ENCODE peak calls at places on chromosomes 16 and 17, in nine cellular contexts. One of them, this sample, is unnamed.

GRCh38 chr16:25005445-25006306 is 9.5 kb downstream of the ARHGAP17 start:
- DNase-seq in sigmoid colon: no peak
- DNase-seq in upper lobe of left lung: no peak
- DNase-seq in transverse colon: no peak
- DNase-seq in suprapubic skin: no peak
- DNase-seq in H1: no peak
- DNase-seq in stomach: no peak
- DNase-seq in SK-N-SH: no peak
- DNase-seq in K562: no peak
- DNase-seq in this sample: no peak

GRCh38 chr17:77688369-77688768 is 270.1 kb upstream of the TNRC6C start:
- DNase-seq in SK-N-SH: no peak
- DNase-seq in transverse colon: no peak
- DNase-seq in H1: no peak
- DNase-seq in K562: no peak
- DNase-seq in upper lobe of left lung: no peak
- DNase-seq in sigmoid colon: no peak
- DNase-seq in suprapubic skin: no peak
- DNase-seq in stomach: no peak
- DNase-seq in this sample: no peak

GRCh38 chr17:10309003-10309974 is 63.5 kb downstream of the MYH13 start:
- DNase-seq in sigmoid colon: no peak
- DNase-seq in suprapubic skin: no peak
- DNase-seq in stomach: no peak
- DNase-seq in SK-N-SH: no peak
- DNase-seq in H1: no peak
- DNase-seq in upper lobe of left lung: peak; percentile 68
- DNase-seq in transverse colon: no peak
- DNase-seq in K562: no peak
- DNase-seq in this sample: no peak

GRCh38 chr16:80407265-80407987 is 133.4 kb upstream of the DYNLRB2 start:
- DNase-seq in H1: no peak
- DNase-seq in transverse colon: no peak
- DNase-seq in SK-N-SH: no peak
- DNase-seq in upper lobe of left lung: no peak
- DNase-seq in sigmoid colon: no peak
- DNase-seq in K562: no peak
- DNase-seq in suprapubic skin: no peak
- DNase-seq in stomach: no peak
- DNase-seq in this sample: no peak

GRCh38 chr16:22641030-22641671 is 130.5 kb downstream of the NPIPB5 start:
- DNase-seq in SK-N-SH: no peak
- DNase-seq in H1: no peak
- DNase-seq in transverse colon: no peak
- DNase-seq in stomach: no peak
- DNase-seq in K562: no peak
- DNase-seq in sigmoid colon: no peak
- DNase-seq in suprapubic skin: no peak
- DNase-seq in upper lobe of left lung: no peak
- DNase-seq in this sample: no peak

GRCh38 chr16:80570106-80570478 is 29.3 kb downstream of the DYNLRB2 start:
- DNase-seq in upper lobe of left lung: no peak
- DNase-seq in K562: no peak
- DNase-seq in H1: no peak
- DNase-seq in stomach: no peak
- DNase-seq in sigmoid colon: no peak
- DNase-seq in SK-N-SH: no peak
- DNase-seq in transverse colon: no peak
- DNase-seq in suprapubic skin: no peak
- DNase-seq in this sample: no peak

GRCh38 chr16:25707982-25708583 is 16.3 kb downstream of the HS3ST4 start:
- DNase-seq in SK-N-SH: peak; percentile 33
- DNase-seq in suprapubic skin: no peak
- DNase-seq in H1: no peak
- DNase-seq in sigmoid colon: no peak
- DNase-seq in upper lobe of left lung: no peak
- DNase-seq in stomach: peak; percentile 42
- DNase-seq in transverse colon: peak; percentile 10
- DNase-seq in K562: peak; percentile 64
- DNase-seq in this sample: no peak

GRCh38 chr16:64453643-64454042 is 668.2 kb downstream of the CDH11 start:
- DNase-seq in SK-N-SH: no peak
- DNase-seq in transverse colon: no peak
- DNase-seq in K562: no peak
- DNase-seq in sigmoid colon: no peak
- DNase-seq in suprapubic skin: no peak
- DNase-seq in H1: no peak
- DNase-seq in upper lobe of left lung: no peak
- DNase-seq in stomach: no peak
- DNase-seq in this sample: no peak

GRCh38 chr17:41150026-41150425 is 401 bp upstream of the KRTAP4-5 start:
- DNase-seq in upper lobe of left lung: no peak
- DNase-seq in suprapubic skin: no peak
- DNase-seq in H1: no peak
- DNase-seq in K562: no peak
- DNase-seq in sigmoid colon: no peak
- DNase-seq in SK-N-SH: no peak
- DNase-seq in stomach: no peak
- DNase-seq in transverse colon: no peak
- DNase-seq in this sample: no peak

GRCh38 chr17:74455025-74455585 is 11.3 kb upstream of the CD300A start:
- DNase-seq in stomach: no peak
- DNase-seq in upper lobe of left lung: no peak
- DNase-seq in transverse colon: peak; percentile 57
- DNase-seq in SK-N-SH: no peak
- DNase-seq in sigmoid colon: no peak
- DNase-seq in H1: no peak
- DNase-seq in suprapubic skin: no peak
- DNase-seq in K562: no peak
- DNase-seq in this sample: no peak

GRCh38 chr17:2094891-2095535 is 40.1 kb downstream of the HIC1 start:
- DNase-seq in SK-N-SH: peak; percentile 37
- DNase-seq in sigmoid colon: peak; percentile 81
- DNase-seq in H1: no peak
- DNase-seq in suprapubic skin: peak; percentile 71
- DNase-seq in stomach: peak; percentile 88
- DNase-seq in K562: no peak
- DNase-seq in transverse colon: peak; percentile 33
- DNase-seq in upper lobe of left lung: no peak
- DNase-seq in this sample: peak; percentile 80

GRCh38 chr17:49234509-49235080 is 4.0 kb upstream of the PHOSPHO1 start:
- DNase-seq in suprapubic skin: no peak
- DNase-seq in sigmoid colon: no peak
- DNase-seq in H1: no peak
- DNase-seq in K562: no peak
- DNase-seq in SK-N-SH: no peak
- DNase-seq in upper lobe of left lung: no peak
- DNase-seq in transverse colon: peak; percentile 28
- DNase-seq in stomach: no peak
- DNase-seq in this sample: no peak

GRCh38 chr17:33291248-33292183 is 1.6 kb downstream of the ASIC2 start:
- DNase-seq in upper lobe of left lung: peak; percentile 84
- DNase-seq in SK-N-SH: peak; percentile 69
- DNase-seq in stomach: no peak
- DNase-seq in suprapubic skin: peak; percentile 64
- DNase-seq in transverse colon: peak; percentile 16
- DNase-seq in sigmoid colon: no peak
- DNase-seq in K562: peak; percentile 16
- DNase-seq in H1: peak; percentile 19
- DNase-seq in this sample: peak; percentile 70

GRCh38 chr17:61254894-61255293 is 144.7 kb upstream of the TBX2 start:
- DNase-seq in transverse colon: no peak
- DNase-seq in stomach: no peak
- DNase-seq in sigmoid colon: no peak
- DNase-seq in SK-N-SH: no peak
- DNase-seq in H1: no peak
- DNase-seq in suprapubic skin: no peak
- DNase-seq in K562: no peak
- DNase-seq in upper lobe of left lung: no peak
- DNase-seq in this sample: no peak

GRCh38 chr16:86789621-86790051 is 211.3 kb downstream of the FOXL1 start:
- DNase-seq in upper lobe of left lung: peak; percentile 54
- DNase-seq in transverse colon: no peak
- DNase-seq in K562: no peak
- DNase-seq in suprapubic skin: no peak
- DNase-seq in H1: no peak
- DNase-seq in SK-N-SH: no peak
- DNase-seq in stomach: no peak
- DNase-seq in sigmoid colon: peak; percentile 58
- DNase-seq in this sample: no peak

GRCh38 chr17:7959503-7960253 is 27.7 kb downstream of the CNTROB start:
- DNase-seq in upper lobe of left lung: no peak
- DNase-seq in stomach: no peak
- DNase-seq in sigmoid colon: no peak
- DNase-seq in SK-N-SH: no peak
- DNase-seq in suprapubic skin: no peak
- DNase-seq in transverse colon: no peak
- DNase-seq in H1: no peak
- DNase-seq in K562: no peak
- DNase-seq in this sample: no peak

GRCh38 chr16:27529962-27530361 is 19.8 kb downstream of the GTF3C1 start:
- DNase-seq in stomach: no peak
- DNase-seq in SK-N-SH: no peak
- DNase-seq in H1: no peak
- DNase-seq in transverse colon: no peak
- DNase-seq in K562: no peak
- DNase-seq in sigmoid colon: no peak
- DNase-seq in suprapubic skin: no peak
- DNase-seq in upper lobe of left lung: no peak
- DNase-seq in this sample: peak; percentile 25

GRCh38 chr17:31595076-31595475 is 203.6 kb downstream of the RAB11FIP4 start:
- DNase-seq in K562: no peak
- DNase-seq in suprapubic skin: no peak
- DNase-seq in transverse colon: no peak
- DNase-seq in SK-N-SH: no peak
- DNase-seq in upper lobe of left lung: no peak
- DNase-seq in H1: no peak
- DNase-seq in sigmoid colon: no peak
- DNase-seq in stomach: no peak
- DNase-seq in this sample: peak; percentile 1

GRCh38 chr16:3175157-3176153 is 12.5 kb upstream of the OR1F1 start:
- DNase-seq in H1: no peak
- DNase-seq in suprapubic skin: no peak
- DNase-seq in SK-N-SH: no peak
- DNase-seq in K562: peak; percentile 57
- DNase-seq in upper lobe of left lung: peak; percentile 70
- DNase-seq in stomach: no peak
- DNase-seq in sigmoid colon: peak; percentile 50
- DNase-seq in transverse colon: no peak
- DNase-seq in this sample: peak; percentile 51

GRCh38 chr16:84960942-84961341 is 50.4 kb downstream of the ZDHHC7 start:
- DNase-seq in H1: no peak
- DNase-seq in SK-N-SH: no peak
- DNase-seq in transverse colon: no peak
- DNase-seq in suprapubic skin: no peak
- DNase-seq in sigmoid colon: no peak
- DNase-seq in upper lobe of left lung: no peak
- DNase-seq in stomach: no peak
- DNase-seq in K562: no peak
- DNase-seq in this sample: no peak
- TF ChIP-seq POLR2AphosphoS5 in H1: no peak
- TF ChIP-seq POLR2AphosphoS5 in SK-N-SH: no peak
- TF ChIP-seq POLR2AphosphoS5 in transverse colon: no peak
- TF ChIP-seq POLR2AphosphoS5 in suprapubic skin: no peak
- TF ChIP-seq POLR2AphosphoS5 in sigmoid colon: no peak
- TF ChIP-seq POLR2AphosphoS5 in upper lobe of left lung: no peak
- TF ChIP-seq POLR2AphosphoS5 in stomach: no peak
- TF ChIP-seq POLR2AphosphoS5 in K562: no peak
- TF ChIP-seq POLR2AphosphoS5 in this sample: no peak

GRCh38 chr16:11095935-11096334 is 151.6 kb downstream of the CLEC16A start:
- DNase-seq in suprapubic skin: no peak
- DNase-seq in stomach: no peak
- DNase-seq in SK-N-SH: no peak
- DNase-seq in H1: no peak
- DNase-seq in K562: no peak
- DNase-seq in upper lobe of left lung: no peak
- DNase-seq in transverse colon: no peak
- DNase-seq in sigmoid colon: peak; percentile 7
- DNase-seq in this sample: no peak
- H3K27ac ChIP-seq in suprapubic skin: no peak overlapping the region
- H3K27ac ChIP-seq in stomach: no peak overlapping the region
- H3K27ac ChIP-seq in SK-N-SH: no peak overlapping the region
- H3K27ac ChIP-seq in H1: no peak overlapping the region
- H3K27ac ChIP-seq in K562: no peak overlapping the region
- H3K27ac ChIP-seq in upper lobe of left lung: no peak overlapping the region
- H3K27ac ChIP-seq in transverse colon: no peak overlapping the region
- H3K27ac ChIP-seq in sigmoid colon: no peak overlapping the region
- H3K27ac ChIP-seq in this sample: no peak overlapping the region

GRCh38 chr16:81796035-81796434 is 16.9 kb downstream of the PLCG2 start:
- DNase-seq in K562: no peak
- DNase-seq in transverse colon: peak; percentile 31
- DNase-seq in stomach: no peak
- DNase-seq in suprapubic skin: no peak
- DNase-seq in upper lobe of left lung: no peak
- DNase-seq in sigmoid colon: no peak
- DNase-seq in H1: no peak
- DNase-seq in SK-N-SH: no peak
- DNase-seq in this sample: no peak

GRCh38 chr16:81797443-81797842 is 18.4 kb downstream of the PLCG2 start:
- DNase-seq in SK-N-SH: no peak
- DNase-seq in K562: no peak
- DNase-seq in H1: no peak
- DNase-seq in stomach: no peak
- DNase-seq in transverse colon: peak; percentile 59
- DNase-seq in upper lobe of left lung: no peak
- DNase-seq in suprapubic skin: no peak
- DNase-seq in sigmoid colon: no peak
- DNase-seq in this sample: peak; percentile 85

GRCh38 chr16:81798311-81799137 is 19.4 kb downstream of the PLCG2 start:
- DNase-seq in sigmoid colon: no peak
- DNase-seq in K562: no peak
- DNase-seq in transverse colon: peak; percentile 36
- DNase-seq in upper lobe of left lung: no peak
- DNase-seq in stomach: no peak
- DNase-seq in H1: no peak
- DNase-seq in SK-N-SH: no peak
- DNase-seq in suprapubic skin: no peak
- DNase-seq in this sample: peak; percentile 93

GRCh38 chr16:81795193-81795592 is 16.1 kb downstream of the PLCG2 start:
- DNase-seq in K562: no peak
- DNase-seq in SK-N-SH: no peak
- DNase-seq in stomach: no peak
- DNase-seq in sigmoid colon: no peak
- DNase-seq in H1: no peak
- DNase-seq in upper lobe of left lung: no peak
- DNase-seq in suprapubic skin: no peak
- DNase-seq in transverse colon: no peak
- DNase-seq in this sample: no peak

GRCh38 chr16:81796585-81797346 is 17.7 kb downstream of the PLCG2 start:
- DNase-seq in upper lobe of left lung: no peak
- DNase-seq in sigmoid colon: no peak
- DNase-seq in H1: no peak
- DNase-seq in K562: no peak
- DNase-seq in transverse colon: no peak
- DNase-seq in suprapubic skin: no peak
- DNase-seq in SK-N-SH: no peak
- DNase-seq in stomach: no peak
- DNase-seq in this sample: no peak
- TF ChIP-seq POLR2AphosphoS5 in upper lobe of left lung: no peak
- TF ChIP-seq POLR2AphosphoS5 in sigmoid colon: no peak
- TF ChIP-seq POLR2AphosphoS5 in H1: no peak
- TF ChIP-seq POLR2AphosphoS5 in K562: no peak
- TF ChIP-seq POLR2AphosphoS5 in transverse colon: no peak
- TF ChIP-seq POLR2AphosphoS5 in suprapubic skin: no peak
- TF ChIP-seq POLR2AphosphoS5 in SK-N-SH: no peak
- TF ChIP-seq POLR2AphosphoS5 in stomach: no peak
- TF ChIP-seq POLR2AphosphoS5 in this sample: no peak

GRCh38 chr16:10877472-10877946 is 507 bp downstream of the CIITA start:
- DNase-seq in SK-N-SH: no peak
- DNase-seq in stomach: no peak
- DNase-seq in transverse colon: no peak
- DNase-seq in H1: no peak
- DNase-seq in suprapubic skin: no peak
- DNase-seq in sigmoid colon: no peak
- DNase-seq in upper lobe of left lung: no peak
- DNase-seq in K562: no peak
- DNase-seq in this sample: no peak
- H3K27ac ChIP-seq in SK-N-SH: no peak overlapping the region
- H3K27ac ChIP-seq in stomach: peak overlapping the region; percentile 83
- H3K27ac ChIP-seq in transverse colon: peak overlapping the region; percentile 53
- H3K27ac ChIP-seq in H1: no peak overlapping the region
- H3K27ac ChIP-seq in suprapubic skin: no peak overlapping the region
- H3K27ac ChIP-seq in sigmoid colon: peak overlapping the region; percentile 54
- H3K27ac ChIP-seq in upper lobe of left lung: peak overlapping the region; percentile 77
- H3K27ac ChIP-seq in K562: no peak overlapping the region
- H3K27ac ChIP-seq in this sample: peak overlapping the region; percentile 83